ENCODE peak calls at places on chromosomes 11 and 22, in five cellular contexts. O is pons; F is stimulated activated CD8-positive, alpha-beta memory T cell treated with anti-CD3 and anti-CD28 coated beads, Interleukin-4, amount 100 ng/mL, for 24 hours; S is GM13976; E is kidney. H is an unnamed sample.

GRCh38 chr11:67465190-67465522 is 3.9 kb downstream of the TMEM134 start:
- DNase-seq in O (no peak), F (no peak), S (no peak), E (no peak), H (no peak)

GRCh38 chr11:61880050-61880449 is 11.3 kb downstream of the FADS3 start:
- DNase-seq in O (no peak), F (no peak), S (no peak), E (no peak), H (no peak)

GRCh38 chr22:47409501-47410275 is 647.2 kb downstream of the TBC1D22A start:
- DNase-seq in O (no peak), F (no peak), S (no peak), E (peak; percentile 54), H (no peak)

GRCh38 chr22:39247379-39247778 is 2.6 kb upstream of the PDGFB start:
- DNase-seq in O (no peak), F (no peak), S (no peak), E (no peak), H (no peak)

GRCh38 chr11:61935861-61936260 is 14.3 kb upstream of the BEST1 start:
- DNase-seq in O (no peak), F (no peak), S (no peak), E (no peak), H (no peak)

GRCh38 chr11:46930089-46930488 is 6.5 kb upstream of the CSTPP1 start:
- DNase-seq in O (no peak), F (no peak), S (no peak), E (no peak), H (no peak)

GRCh38 chr11:80412604-80413003 is 971.8 kb upstream of the TENM4 start:
- DNase-seq in O (no peak), F (no peak), S (no peak), E (no peak), H (no peak)

GRCh38 chr11:70834277-70834940 is 418.0 kb downstream of the SHANK2 start:
- DNase-seq in O (no peak), F (no peak), S (no peak), E (no peak), H (no peak)

GRCh38 chr11:12150831-12151382 is 40.5 kb downstream of the MICAL2 start:
- DNase-seq in O (no peak), F (peak; percentile 20), S (no peak), E (peak; percentile 10), H (no peak)

GRCh38 chr22:23063539-23064380 is 6.6 kb upstream of the GNAZ start:
- DNase-seq in O (no peak), F (no peak), S (peak; percentile 10), E (peak; percentile 55), H (no peak)

GRCh38 chr11:46948378-46949131 is 12.0 kb downstream of the CSTPP1 start:
- DNase-seq in O (no peak), F (no peak), S (no peak), E (no peak), H (no peak)

GRCh38 chr22:29375436-29376076 is 12.8 kb downstream of the AP1B1 start:
- DNase-seq in O (no peak), F (no peak), S (no peak), E (no peak), H (no peak)